ENCODE peak calls at places on chromosomes 11 and 22, in five cellular contexts. Z is GM12878, W is HepG2, I is K562, K is H1. P is an unnamed sample.

GRCh38 chr11:123299721-123300120 is 104.7 kb upstream of the CLMP start:
- DNase-seq in Z (no peak), W (no peak), I (no peak), K (no peak), P (no peak)

GRCh38 chr11:29435421-29435820 is 581.4 kb downstream of the KCNA4 start:
- DNase-seq in Z (no peak), W (no peak), I (no peak), K (no peak), P (no peak)

GRCh38 chr11:35190804-35191348 is 51.9 kb downstream of the CD44 start:
- DNase-seq in Z (no peak), W (peak; percentile 68), I (no peak), K (no peak), P (no peak)

GRCh38 chr11:65428578-65429068 is 6.0 kb downstream of the NEAT1 start:
- DNase-seq in Z (no peak), W (no peak), I (no peak), K (no peak), P (no peak)

GRCh38 chr22:39317756-39318506 is 1.5 kb downstream of the RPL3 start:
- DNase-seq in Z (no peak), W (no peak), I (no peak), K (no peak), P (no peak)

GRCh38 chr22:22110548-22111266 is 128.1 kb upstream of the TOP3B start:
- DNase-seq in Z (peak; percentile 93), W (no peak), I (peak; percentile 94), K (peak; percentile 62), P (peak; percentile 52)

GRCh38 chr11:86632499-86633269 is 39.7 kb downstream of the ME3 start:
- DNase-seq in Z (peak; percentile 11), W (peak; percentile 28), I (peak; percentile 14), K (no peak), P (peak; percentile 82)

GRCh38 chr11:62141111-62142042 is 17.6 kb downstream of the INCENP start:
- DNase-seq in Z (no peak), W (no peak), I (no peak), K (no peak), P (no peak)

GRCh38 chr11:57222239-57222638 is 14.8 kb downstream of the APLNR start:
- DNase-seq in Z (no peak), W (no peak), I (no peak), K (no peak), P (no peak)

GRCh38 chr11:116823031-116823843 is at the start of gene APOA4:
- DNase-seq in Z (no peak), W (no peak), I (no peak), K (no peak), P (no peak)

GRCh38 chr11:124752471-124753100 is 531 bp upstream of the VSIG2 start:
- DNase-seq in Z (no peak), W (no peak), I (no peak), K (peak; percentile 49), P (no peak)

GRCh38 chr11:132844956-132845355 is 687.3 kb downstream of the OPCML start:
- DNase-seq in Z (no peak), W (no peak), I (no peak), K (no peak), P (no peak)

GRCh38 chr11:24965780-24966179 is 468.9 kb downstream of the LUZP2 start:
- DNase-seq in Z (no peak), W (no peak), I (no peak), K (no peak), P (no peak)

GRCh38 chr22:38317237-38317994 is at the start of gene CSNK1E:
- DNase-seq in Z (no peak), W (no peak), I (peak; percentile 86), K (peak; percentile 84), P (peak; percentile 51)

GRCh38 chr11:69253028-69253427 is 40.9 kb upstream of the MYEOV start:
- DNase-seq in Z (no peak), W (no peak), I (no peak), K (no peak), P (peak; percentile 49)

GRCh38 chr11:64827451-64827839 is 17.0 kb downstream of the CDC42BPG start:
- DNase-seq in Z (no peak), W (no peak), I (no peak), K (no peak), P (no peak)

GRCh38 chr11:130781906-130782305 is 134.4 kb downstream of the SNX19 start:
- DNase-seq in Z (no peak), W (no peak), I (no peak), K (peak; percentile 2), P (peak; percentile 9)

GRCh38 chr11:29448246-29448877 is 568.5 kb downstream of the KCNA4 start:
- DNase-seq in Z (no peak), W (no peak), I (no peak), K (no peak), P (peak; percentile 13)

GRCh38 chr22:24845036-24845918 is 39.3 kb downstream of the SGSM1 start:
- DNase-seq in Z (no peak), W (no peak), I (no peak), K (no peak), P (no peak)

GRCh38 chr11:36062796-36063380 is 119.0 kb downstream of the LDLRAD3 start:
- DNase-seq in Z (no peak), W (no peak), I (no peak), K (no peak), P (no peak)

GRCh38 chr11:102614485-102614884 is 10.6 kb downstream of the MMP20 start:
- DNase-seq in Z (no peak), W (no peak), I (no peak), K (no peak), P (peak; percentile 52)

GRCh38 chr11:64879226-64879900 is 942 bp upstream of the EHD1 start:
- DNase-seq in Z (no peak), W (no peak), I (no peak), K (no peak), P (no peak)

GRCh38 chr11:74157169-74157568 is 13.6 kb downstream of the C2CD3 start:
- DNase-seq in Z (no peak), W (no peak), I (no peak), K (no peak), P (no peak)

GRCh38 chr11:65426839-65427690 is 4.5 kb downstream of the NEAT1 start:
- DNase-seq in Z (no peak), W (no peak), I (peak; percentile 36), K (no peak), P (peak; percentile 80)

GRCh38 chr11:118374729-118375128 is 15.3 kb downstream of the UBE4A start:
- DNase-seq in Z (no peak), W (no peak), I (no peak), K (no peak), P (no peak)

GRCh38 chr11:16815047-16815767 is 76.8 kb downstream of the C11orf58 start:
- DNase-seq in Z (no peak), W (no peak), I (no peak), K (no peak), P (no peak)

GRCh38 chr11:58628446-58628845 is 6.0 kb downstream of the CNTF start:
- DNase-seq in Z (no peak), W (no peak), I (no peak), K (no peak), P (no peak)
- TF ChIP-seq HDAC2 in Z (no peak), W (no peak), I (no peak), K (no peak), P (no peak)

DNA sequence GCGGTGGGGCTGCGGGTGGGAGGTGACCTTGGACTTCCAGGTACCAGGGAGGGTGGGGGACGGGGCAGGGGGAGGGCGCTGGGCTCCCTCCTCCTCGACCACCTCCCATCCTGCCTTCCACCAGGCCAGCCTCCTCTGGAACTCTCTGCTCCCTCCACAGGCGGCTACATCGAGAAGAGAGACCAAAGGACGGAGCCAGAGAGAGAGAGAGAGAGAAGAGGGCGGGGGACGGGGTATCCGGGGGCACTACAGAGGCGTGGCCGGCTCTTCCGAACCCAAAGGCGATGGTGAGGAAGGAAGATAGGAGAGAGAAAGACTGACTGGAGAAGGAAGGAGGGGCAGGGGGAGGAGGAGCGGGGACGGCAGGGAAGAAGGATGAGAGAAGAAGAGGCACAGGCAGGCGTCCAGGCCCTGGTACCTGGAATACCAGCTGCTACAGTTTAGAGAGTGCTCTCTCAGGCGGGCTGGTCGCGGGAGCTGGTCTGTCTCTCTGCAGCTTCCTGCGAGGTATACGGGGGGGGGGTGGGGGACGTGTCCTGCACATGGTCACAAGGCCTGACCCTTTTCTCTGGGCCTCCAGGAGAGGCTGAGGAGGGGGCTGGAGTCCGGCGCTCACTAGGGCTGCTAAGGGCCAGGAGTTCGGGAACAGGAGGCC is 38.0 kb downstream of the IGSF9B start:
- DNase-seq in Z (no peak), W (no peak), I (no peak), K (no peak), P (no peak)
- TF ChIP-seq HDAC2 in Z (no peak), W (no peak), I (no peak), K (no peak), P (no peak)

DNA sequence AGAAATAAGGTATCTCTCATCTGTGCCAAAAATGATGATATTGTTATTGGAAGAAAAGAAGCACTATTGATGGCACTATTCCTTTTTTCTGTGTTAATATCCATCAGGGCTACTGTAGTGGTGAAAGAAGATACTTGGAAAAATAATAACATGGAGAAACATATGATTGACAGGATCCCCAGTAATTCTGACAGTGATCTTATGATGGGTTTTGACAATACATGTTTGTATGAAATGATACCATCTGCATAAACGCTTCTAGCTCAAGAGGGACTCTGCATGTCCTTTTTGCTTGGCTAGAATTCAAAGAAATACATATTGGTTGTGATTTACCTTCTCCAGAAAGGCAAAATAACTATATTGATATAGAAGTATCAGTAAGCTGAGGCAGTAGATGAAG is 178.1 kb downstream of the GUCY1A2 start:
- DNase-seq in Z (no peak), W (no peak), I (no peak), K (no peak), P (no peak)
- TF ChIP-seq HDAC2 in Z (no peak), W (no peak), I (no peak), K (no peak), P (no peak)

DNA sequence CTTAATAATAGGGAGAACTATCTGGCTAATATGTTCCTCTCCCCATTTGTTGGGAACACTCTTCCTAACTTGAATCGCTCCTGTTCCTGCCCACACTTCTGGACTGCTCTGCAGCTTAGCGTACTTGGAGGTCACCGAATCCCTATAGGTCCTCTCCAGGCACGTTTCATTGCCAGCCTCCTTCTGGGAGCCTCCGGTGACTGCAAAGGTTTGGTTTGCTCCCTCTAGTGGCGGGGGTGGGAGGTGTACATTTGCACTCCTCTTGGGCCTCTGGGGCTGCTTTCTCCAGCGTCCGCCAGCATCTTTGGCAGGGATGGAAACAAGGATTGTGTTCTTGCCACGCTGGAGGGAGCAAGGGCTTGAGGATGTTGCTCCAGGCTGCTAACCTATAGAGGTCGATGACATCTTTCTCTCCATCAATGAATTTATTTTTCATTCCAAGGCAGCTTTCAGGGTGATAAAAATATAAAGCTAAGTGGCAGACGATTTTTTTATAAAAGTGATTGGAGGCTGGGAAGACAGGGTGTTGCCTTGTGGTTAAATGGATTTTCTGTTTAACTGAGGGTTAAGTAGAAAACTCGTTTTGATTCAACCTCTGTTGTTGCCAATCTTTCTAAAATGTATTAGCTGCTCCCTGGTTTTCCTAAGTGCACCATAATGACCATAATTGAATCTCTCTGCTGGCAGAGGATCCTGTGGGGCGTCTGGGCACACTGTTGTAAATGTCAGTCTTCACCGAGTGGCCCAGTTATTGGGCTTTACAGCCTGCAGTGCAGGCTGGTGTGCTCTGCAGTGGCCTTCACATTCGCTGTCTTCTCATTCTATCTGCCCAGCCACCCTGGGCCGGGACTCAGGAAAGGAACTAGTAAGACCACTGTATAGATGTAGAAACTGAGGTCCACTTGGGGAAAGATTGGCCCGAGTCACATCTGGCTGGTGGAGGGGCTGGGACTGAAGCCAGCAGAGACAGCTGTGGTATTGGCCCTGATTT is 48.9 kb downstream of the TSPAN18 start:
- DNase-seq in Z (no peak), W (peak; percentile 39), I (peak; percentile 85), K (peak; percentile 86), P (peak; percentile 78)
- TF ChIP-seq HDAC2 in Z (no peak), W (no peak), I (no peak), K (no peak), P (no peak)

P was measured in A549.